ENCODE peak calls at places on chromosome 13, in seven cellular contexts. A is GM06990, C is occipital lobe, Z is aorta, M is COR-L47, U is ureter, W is foreskin keratinocyte. R is an unnamed sample.

GRCh38 chr13:62040806-62041205 is 625.2 kb upstream of the PCDH20 start:
- DNase-seq in M (no peak), W (no peak), C (no peak), A (no peak), U (no peak), Z (no peak), R (peak)

GRCh38 chr13:21106089-21106488 is 44.7 kb upstream of the LATS2 start:
- DNase-seq in M (no peak), Z (no peak), U (no peak), C (no peak), W (no peak), A (no peak), R (peak)

GRCh38 chr13:35699181-35699580 is 222.7 kb upstream of the MAB21L1 start:
- DNase-seq in W (no peak), Z (no peak), C (no peak), U (no peak), A (no peak), M (no peak), R (no peak)

GRCh38 chr13:97329331-97329730 is 104.6 kb upstream of the RAP2A start:
- DNase-seq in U (no peak), A (no peak), W (no peak), Z (no peak), C (no peak), M (no peak), R (no peak)

GRCh38 chr13:21216332-21216731 is 39.9 kb downstream of the MRPL57 start:
- DNase-seq in M (no peak), U (no peak), A (no peak), C (no peak), W (no peak), Z (no peak), R (peak)

GRCh38 chr13:105762096-105762495 is 773.4 kb downstream of the EFNB2 start:
- DNase-seq in A (no peak), C (no peak), W (no peak), Z (no peak), U (no peak), M (no peak), R (no peak)

GRCh38 chr13:20136781-20137703 is 23.8 kb downstream of the GJA3 start:
- DNase-seq in Z (no peak), A (peak), W (no peak), C (no peak), M (no peak), U (no peak), R (no peak)

GRCh38 chr13:24493356-24493755 is 19.2 kb downstream of the PARP4 start:
- DNase-seq in W (no peak), M (no peak), A (no peak), Z (no peak), C (no peak), U (no peak), R (no peak)

GRCh38 chr13:49840667-49841066 is 48.2 kb upstream of the KPNA3 start:
- DNase-seq in M (no peak), U (no peak), C (no peak), W (no peak), A (no peak), Z (no peak), R (peak)

GRCh38 chr13:99327133-99327532 is 19.9 kb upstream of the GPR183 start:
- DNase-seq in W (no peak), Z (no peak), C (no peak), U (no peak), M (no peak), A (no peak), R (no peak)

GRCh38 chr13:40272776-40273139 is 393.7 kb downstream of the FOXO1 start:
- DNase-seq in A (no peak), C (no peak), W (peak), U (no peak), Z (no peak), M (no peak), R (no peak)

GRCh38 chr13:98480915-98481510 is 95.9 kb downstream of the STK24 start:
- DNase-seq in W (no peak), Z (no peak), U (no peak), C (no peak), A (peak), M (no peak), R (peak)

GRCh38 chr13:78121459-78122348 is 203.1 kb upstream of the EDNRB start:
- DNase-seq in M (peak), W (no peak), Z (no peak), U (peak), C (no peak), A (peak), R (peak)

GRCh38 chr13:30998548-30999140 is 66.2 kb downstream of the TEX26 start:
- DNase-seq in C (peak), M (peak), Z (no peak), A (no peak), U (no peak), W (no peak), R (peak)